ENCODE peak calls at places on chromosomes 12 and 14, in eight cellular contexts. L is OCI-LY7, Q is Caco-2, J is AG04449, H is mesothelial cell of epicardium, M is cardiac fibroblast, G is cardiac muscle cell, B is AG09309. T is an unnamed sample.

GRCh38 chr12:68042212-68042699 is 53.0 kb downstream of the IFNG-AS1 start:
- DNase-seq in B (no peak), G (peak), H (no peak), L (peak), Q (no peak), J (no peak), M (no peak), T (no peak)

GRCh38 chr12:68122236-68122920 is 37.2 kb downstream of the IFNG start:
- DNase-seq in B (no peak), L (no peak), M (no peak), J (no peak), Q (no peak), G (no peak), H (no peak), T (no peak)

GRCh38 chr14:57199911-57200310 is 68.8 kb downstream of the EXOC5 start:
- DNase-seq in Q (no peak), L (no peak), G (no peak), H (no peak), M (peak), J (peak), B (no peak), T (no peak)

GRCh38 chr12:96414637-96415036 is 14.4 kb upstream of the CDK17 start:
- DNase-seq in M (no peak), H (no peak), B (no peak), Q (no peak), J (no peak), G (no peak), L (no peak), T (no peak)

GRCh38 chr12:55940065-55940732 is 9.2 kb downstream of the DGKA start:
- DNase-seq in L (peak), H (peak), B (peak), M (peak), G (peak), Q (peak), J (no peak), T (peak)

GRCh38 chr12:126706300-126706699 is 1560.7 kb upstream of the TMEM132C start:
- DNase-seq in L (no peak), J (no peak), Q (no peak), M (no peak), B (no peak), G (peak), H (no peak), T (no peak)

GRCh38 chr12:48002773-48003218 is 1.5 kb downstream of the COL2A1 start:
- DNase-seq in J (no peak), Q (peak), L (no peak), H (no peak), M (peak), B (no peak), G (peak), T (no peak)

GRCh38 chr12:48795550-48796455 is 6.9 kb upstream of the ADCY6 start:
- DNase-seq in H (no peak), B (no peak), L (peak), Q (peak), G (peak), M (peak), J (no peak), T (peak)

GRCh38 chr12:47356129-47356622 is 276.4 kb upstream of the AMIGO2 start:
- DNase-seq in B (no peak), M (peak), G (no peak), L (peak), Q (no peak), J (no peak), H (no peak), T (no peak)

GRCh38 chr12:52236386-52237050 is 3.5 kb downstream of the KRT7 start:
- DNase-seq in Q (no peak), H (no peak), L (no peak), J (no peak), B (no peak), M (no peak), G (no peak), T (no peak)

GRCh38 chr12:48993787-48994186 is 5.4 kb downstream of the DDN start:
- DNase-seq in L (no peak), G (no peak), J (no peak), Q (no peak), B (no peak), H (no peak), M (peak), T (no peak)

GRCh38 chr12:81077686-81078441 is at the start of gene ACSS3:
- DNase-seq in M (peak), G (peak), J (no peak), Q (no peak), B (no peak), H (no peak), L (no peak), T (no peak)

GRCh38 chr12:107921062-107921461 is 146.6 kb downstream of the ASCL4 start:
- DNase-seq in H (no peak), J (no peak), B (no peak), Q (no peak), M (no peak), L (no peak), G (no peak), T (no peak)

GRCh38 chr12:107914460-107914977 is 140.0 kb downstream of the ASCL4 start:
- DNase-seq in G (no peak), M (no peak), H (no peak), Q (no peak), J (no peak), L (no peak), B (no peak), T (no peak)

GRCh38 chr12:107912421-107913004 is 138.0 kb downstream of the ASCL4 start:
- DNase-seq in Q (no peak), J (no peak), H (no peak), M (peak), G (peak), B (no peak), L (peak), T (peak)

GRCh38 chr12:107917912-107918800 is 143.7 kb downstream of the ASCL4 start:
- DNase-seq in J (no peak), M (peak), B (no peak), G (peak), Q (peak), L (peak), H (no peak), T (no peak)
- TF ChIP-seq CTCF in J (peak), M (peak), B (peak), G (peak), Q (peak), L (peak), H (peak), T (no peak)

GRCh38 chr12:54762390-54762789 is 91.9 kb upstream of the MUCL1 start:
- DNase-seq in G (no peak), L (no peak), J (no peak), M (no peak), B (no peak), H (no peak), Q (no peak), T (no peak)

GRCh38 chr12:54765652-54766051 is 88.7 kb upstream of the MUCL1 start:
- DNase-seq in H (no peak), Q (no peak), G (no peak), L (no peak), J (no peak), M (no peak), B (no peak), T (no peak)

GRCh38 chr12:54759751-54760150 is 94.6 kb upstream of the MUCL1 start:
- DNase-seq in L (peak), B (no peak), J (peak), M (peak), Q (peak), H (no peak), G (peak), T (no peak)
- TF ChIP-seq CTCF in L (peak), B (peak), J (no peak), M (peak), Q (peak), H (no peak), G (peak), T (no peak)

DNA sequence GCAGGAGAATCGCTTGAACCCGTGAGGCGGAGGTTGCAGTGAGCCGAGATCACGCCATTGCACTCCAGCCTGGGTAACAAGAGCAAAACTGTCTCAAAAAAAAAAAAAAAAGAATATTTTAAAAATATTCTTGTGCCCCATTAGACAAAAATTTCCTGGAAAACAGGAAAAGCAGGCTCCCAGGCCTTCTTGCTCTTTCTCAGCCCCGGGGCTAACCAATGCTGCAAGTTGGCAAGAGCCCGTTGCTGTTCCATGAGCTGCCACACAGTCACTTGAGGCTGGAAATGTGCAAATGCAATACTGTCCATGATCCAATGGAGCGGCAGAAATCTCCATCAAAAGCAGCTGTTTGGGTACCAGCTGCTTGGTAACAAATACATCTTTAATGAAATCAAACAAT is 994.7 kb downstream of the VRK1 start:
- DNase-seq in B (no peak), L (no peak), G (no peak), Q (no peak), H (no peak), J (no peak), M (no peak), T (no peak)
- TF ChIP-seq CTCF in B (no peak), L (no peak), G (no peak), Q (no peak), H (no peak), J (no peak), M (no peak), T (no peak)

GRCh38 chr12:99806304-99806703 is 158.8 kb downstream of the GARIN6 start:
- DNase-seq in J (no peak), B (no peak), L (no peak), Q (no peak), G (no peak), M (no peak), H (no peak), T (no peak)

GRCh38 chr12:99809921-99810320 is 162.4 kb downstream of the GARIN6 start:
- DNase-seq in G (no peak), M (no peak), J (no peak), L (no peak), H (no peak), B (no peak), Q (no peak), T (no peak)

DNA sequence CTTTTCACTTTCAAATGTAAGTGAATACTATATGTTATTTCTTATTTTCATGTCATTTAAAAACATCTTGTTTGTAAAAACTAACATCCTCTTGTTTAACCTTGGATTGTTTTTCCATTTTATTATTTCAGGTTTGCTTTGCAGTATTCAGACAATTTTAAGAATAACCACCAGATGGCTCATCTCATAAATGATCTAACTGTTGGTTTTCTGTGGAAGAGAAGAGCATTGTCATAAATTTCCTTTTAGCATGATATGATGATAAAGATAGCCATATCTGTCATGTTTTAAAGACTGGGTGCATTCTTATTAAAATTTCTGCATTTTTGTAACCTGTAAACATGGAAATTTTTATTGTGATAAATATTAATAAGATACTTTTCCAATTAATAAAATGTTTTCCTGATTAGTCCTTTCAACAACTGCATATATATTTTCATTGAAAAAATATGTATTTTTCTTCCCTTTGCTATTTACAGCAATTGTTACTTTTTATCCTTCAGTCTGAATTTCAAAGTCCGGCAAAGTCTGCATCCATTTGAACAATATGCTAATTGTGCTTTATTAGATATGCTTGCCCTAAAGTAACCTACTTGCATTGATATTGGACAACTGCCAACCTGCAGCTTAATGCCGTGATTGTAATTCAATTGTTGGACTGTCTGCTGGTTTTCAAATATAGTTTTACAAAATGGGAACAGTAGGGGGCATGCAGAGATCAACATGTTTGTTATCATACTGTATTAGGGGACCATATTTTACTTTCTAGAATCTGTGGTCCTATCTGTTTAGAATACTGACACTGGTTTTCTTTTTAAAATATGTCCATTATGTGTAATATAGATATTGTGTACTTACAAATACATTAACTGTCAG is 163.4 kb downstream of the GARIN6 start:
- DNase-seq in H (no peak), B (no peak), Q (no peak), L (peak), G (no peak), M (peak), J (no peak), T (no peak)
- TF ChIP-seq CTCF in H (peak), B (peak), Q (no peak), L (peak), G (peak), M (peak), J (no peak), T (no peak)

DNA sequence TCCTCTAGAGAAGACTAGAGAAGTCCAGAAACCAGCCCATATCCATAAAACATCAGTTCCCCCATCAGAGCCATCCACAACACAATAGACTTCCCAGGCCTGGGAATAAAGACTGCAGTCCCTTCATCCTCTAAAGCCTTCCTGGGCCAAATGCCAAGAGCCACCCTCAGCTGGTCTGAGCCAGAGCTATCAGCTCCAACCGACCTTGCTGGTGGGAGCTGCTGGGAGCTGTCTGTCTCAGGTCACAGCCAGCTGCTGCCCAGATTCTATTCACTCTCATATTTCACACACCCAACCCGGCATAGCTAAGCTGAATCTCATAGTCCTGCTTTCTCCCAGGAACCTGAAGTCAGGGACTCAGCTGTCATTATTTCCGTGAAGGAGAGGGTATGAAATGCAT is 10.9 kb upstream of the TFCP2 start:
- DNase-seq in G (peak), Q (no peak), B (no peak), L (no peak), H (no peak), M (peak), J (no peak), T (no peak)
- TF ChIP-seq CTCF in G (no peak), Q (no peak), B (no peak), L (no peak), H (no peak), M (no peak), J (no peak), T (no peak)

DNA sequence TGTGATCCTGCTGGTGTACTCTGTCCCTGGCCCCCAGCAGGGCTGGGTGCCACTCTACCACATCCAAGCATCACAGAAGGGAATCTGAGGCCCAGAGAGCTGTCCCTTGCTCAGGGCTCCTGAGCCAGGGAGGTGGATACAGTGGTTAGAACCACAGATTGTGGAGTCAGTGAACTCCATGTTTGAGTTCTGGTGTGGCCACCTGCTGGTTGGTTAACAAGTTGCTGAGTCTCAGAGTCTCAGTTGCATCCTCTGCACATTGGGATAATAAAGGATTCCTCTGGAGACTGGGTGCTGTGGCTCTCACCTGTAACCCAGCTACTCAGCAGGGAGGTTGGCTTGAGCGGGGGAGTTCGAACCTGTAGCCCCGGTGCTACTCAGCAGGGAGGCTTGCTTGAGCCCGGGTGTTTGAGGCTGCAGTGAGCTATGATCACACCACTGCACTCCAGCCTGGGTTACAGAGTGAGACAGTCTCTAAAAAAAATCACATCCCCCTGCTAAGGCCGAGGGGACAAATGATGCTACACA is 39.4 kb downstream of the MVK start:
- DNase-seq in L (peak), J (no peak), B (no peak), H (no peak), M (peak), G (no peak), Q (no peak), T (no peak)
- TF ChIP-seq CTCF in L (peak), J (peak), B (peak), H (no peak), M (peak), G (peak), Q (peak), T (no peak)

GRCh38 chr14:85535916-85536834 is 6.2 kb downstream of the FLRT2 start:
- DNase-seq in L (no peak), J (no peak), M (peak), G (no peak), B (no peak), Q (no peak), H (no peak), T (no peak)
- TF ChIP-seq CTCF in L (peak), J (peak), M (peak), G (peak), B (peak), Q (peak), H (peak), T (no peak)

DNA sequence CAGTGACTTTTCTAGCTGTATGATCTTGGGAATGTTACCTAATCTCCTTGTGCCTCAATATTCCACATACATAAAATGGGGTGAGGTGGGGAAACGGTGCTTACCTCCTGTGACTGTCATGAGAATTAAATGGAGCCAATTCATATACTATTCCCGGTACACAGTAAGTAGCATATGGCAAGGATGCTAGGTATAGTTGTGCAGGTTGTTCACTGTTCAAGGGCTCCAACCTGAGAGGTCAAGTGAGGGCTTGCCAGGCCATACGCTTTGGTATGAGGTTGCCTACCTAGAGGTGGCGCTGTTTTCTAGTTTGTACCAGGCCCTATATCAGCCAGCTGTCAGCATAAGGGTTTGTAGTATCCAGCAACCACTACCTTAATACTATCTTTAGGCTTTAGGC is 3.6 kb upstream of the BATF start:
- DNase-seq in L (peak), M (peak), H (no peak), B (no peak), Q (peak), G (peak), J (no peak), T (no peak)
- TF ChIP-seq CTCF in L (peak), M (peak), H (no peak), B (peak), Q (peak), G (peak), J (no peak), T (peak)

T was measured in CD4-positive, alpha-beta T cell.